ENCODE peak calls at places on chromosome 4, in six cellular contexts. T, C, B, D, A and N are unnamed samples.

GRCh38 chr4:85591361-85592098 is 116.6 kb downstream of the ARHGAP24 start:
- DNase-seq in C (no peak), D (no peak), A (no peak), T (no peak), B (no peak), N (no peak)

GRCh38 chr4:121030151-121030550 is 42.2 kb downstream of the NDNF start:
- DNase-seq in T (no peak), D (no peak), A (no peak), B (no peak), C (no peak), N (no peak)

GRCh38 chr4:115763051-115763450 is 649.6 kb upstream of the NDST4 start:
- DNase-seq in C (no peak), T (no peak), B (no peak), D (no peak), A (no peak), N (no peak)

GRCh38 chr4:40886931-40887330 is 137.2 kb downstream of the NSUN7 start:
- DNase-seq in T (no peak), C (no peak), B (peak), A (no peak), D (no peak), N (no peak)

GRCh38 chr4:82394896-82395295 is 21.1 kb upstream of the HNRNPD start:
- DNase-seq in C (no peak), T (peak), D (no peak), B (no peak), A (no peak), N (no peak)

GRCh38 chr4:189304179-189304578 is 636.5 kb upstream of the FRG1 start:
- DNase-seq in D (no peak), C (no peak), T (no peak), B (no peak), A (no peak), N (no peak)

GRCh38 chr4:80732010-80732409 is 298.5 kb upstream of the BMP3 start:
- DNase-seq in D (no peak), T (no peak), C (no peak), A (no peak), B (no peak), N (no peak)

GRCh38 chr4:165331823-165332222 is 4.4 kb downstream of the MSMO1 start:
- DNase-seq in T (no peak), D (no peak), A (no peak), B (no peak), C (no peak), N (no peak)

GRCh38 chr4:143085224-143085623 is 99.5 kb upstream of the USP38 start:
- DNase-seq in T (no peak), D (no peak), B (peak), C (no peak), A (no peak), N (no peak)

GRCh38 chr4:22071749-22072148 is 123.2 kb upstream of the KCNIP4 start:
- DNase-seq in B (no peak), D (peak), C (no peak), A (no peak), T (no peak), N (no peak)

GRCh38 chr4:8856835-8857590 is 14.6 kb downstream of the HMX1 start:
- DNase-seq in B (no peak), A (no peak), T (no peak), C (no peak), D (peak), N (no peak)

GRCh38 chr4:76023381-76023780 is at the start of gene CXCL10:
- DNase-seq in B (no peak), T (no peak), D (no peak), A (no peak), C (no peak), N (no peak)